ENCODE peak calls at places on chromosomes 6 and 20, in five cellular contexts. R is A549, M is stomach, K is right lobe of liver, V is ovary. I is an unnamed sample.

GRCh38 chr20:25196701-25197120 is 1.2 kb downstream of the ENTPD6 start:
- DNase-seq in K (no peak), V (no peak), M (no peak), R (no peak), I (peak; percentile 55)

GRCh38 chr20:47054945-47055344 is 160.3 kb downstream of the EYA2 start:
- DNase-seq in R (no peak), V (no peak), K (no peak), M (no peak), I (no peak)

GRCh38 chr20:43650997-43651525 is 15.9 kb upstream of the MYBL2 start:
- DNase-seq in R (no peak), V (no peak), K (no peak), M (no peak), I (no peak)

GRCh38 chr20:3059489-3059888 is 11.9 kb upstream of the OXT start:
- DNase-seq in V (no peak), K (no peak), M (no peak), R (no peak), I (no peak)

GRCh38 chr20:56636701-56637100 is 7.6 kb downstream of the TFAP2C start:
- DNase-seq in M (no peak), V (no peak), K (no peak), R (no peak), I (no peak)

GRCh38 chr20:44973053-44973452 is 6.7 kb downstream of the STK4 start:
- DNase-seq in M (no peak), V (no peak), R (no peak), K (no peak), I (no peak)

GRCh38 chr6:90793771-90794170 is 206.9 kb upstream of the MAP3K7 start:
- DNase-seq in M (no peak), K (no peak), R (no peak), V (no peak), I (no peak)

GRCh38 chr20:25310268-25310920 is 62.5 kb downstream of the PYGB start:
- DNase-seq in M (peak; percentile 58), R (peak; percentile 95), K (peak; percentile 65), V (peak; percentile 46), I (peak; percentile 49)

GRCh38 chr20:967796-968742 is 34.0 kb downstream of the RSPO4 start:
- DNase-seq in V (no peak), M (no peak), K (no peak), R (peak; percentile 76), I (peak; percentile 39)

GRCh38 chr6:133567656-133568055 is 321.3 kb upstream of the TCF21 start:
- DNase-seq in K (no peak), M (no peak), V (no peak), R (no peak), I (no peak)

GRCh38 chr6:168301648-168302398 is 17.8 kb downstream of the DACT2 start:
- DNase-seq in K (peak; percentile 74), R (peak; percentile 8), V (no peak), M (no peak), I (no peak)

GRCh38 chr6:5989141-5989723 is 17.5 kb downstream of the NRN1 start:
- DNase-seq in V (no peak), M (no peak), R (no peak), K (no peak), I (no peak)

GRCh38 chr6:111739257-111739696 is 133.6 kb upstream of the TRAF3IP2 start:
- DNase-seq in M (no peak), V (no peak), K (no peak), R (no peak), I (no peak)

GRCh38 chr6:40251609-40252008 is 317.3 kb upstream of the MOCS1 start:
- DNase-seq in K (no peak), V (no peak), M (no peak), R (no peak), I (no peak)

DNA sequence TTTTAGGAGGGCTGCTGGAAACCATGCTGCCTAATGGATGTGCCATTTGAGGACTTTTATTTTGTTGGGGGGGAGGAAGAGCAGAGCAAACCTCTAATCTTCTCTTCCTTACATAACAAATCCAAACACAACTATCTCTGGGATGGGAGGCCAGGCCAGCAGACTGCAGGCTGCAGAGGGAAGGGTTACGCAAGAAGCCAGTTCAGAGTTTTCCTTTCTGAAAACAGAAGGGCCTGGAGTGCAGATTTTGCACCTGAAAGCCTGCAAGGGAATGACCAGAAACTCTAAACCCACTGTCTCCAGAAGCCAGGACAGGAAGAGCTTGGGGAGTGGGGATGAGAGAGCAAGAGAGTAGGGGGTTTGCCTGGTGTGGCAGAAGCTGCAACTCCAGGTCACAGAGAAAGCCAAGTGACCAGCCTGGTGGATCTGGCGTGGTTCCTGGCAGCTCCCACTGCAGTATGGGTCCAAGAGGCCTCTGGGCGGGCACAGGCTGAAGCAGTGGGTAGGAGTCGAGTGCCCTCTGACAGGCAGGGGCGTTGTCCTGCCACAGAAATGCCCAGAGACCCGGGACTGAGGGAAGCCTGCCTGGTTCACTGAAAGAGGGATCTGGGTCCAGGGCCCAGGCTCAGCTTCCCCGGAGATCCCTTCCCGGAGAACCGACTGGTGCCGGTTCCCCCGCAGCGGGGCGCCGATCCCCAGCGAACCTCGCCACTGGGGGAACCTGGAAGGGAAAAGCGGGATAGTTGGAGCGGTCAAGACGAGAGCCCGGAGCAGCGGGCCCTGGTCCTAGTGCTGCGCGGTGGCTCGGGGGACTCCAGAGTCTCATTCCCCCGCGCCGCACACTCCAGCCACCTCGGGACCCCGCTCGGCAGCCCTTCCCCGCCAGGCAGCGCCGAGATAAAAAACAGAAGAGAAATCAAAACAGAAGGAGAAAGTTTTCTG is 6.7 kb downstream of the MAFB start:
- DNase-seq in M (no peak), V (peak; percentile 45), K (peak; percentile 92), R (no peak), I (no peak)
- H3K27ac ChIP-seq in M (peak overlapping the region; percentile 67), V (no peak overlapping the region), K (peak overlapping the region; percentile 90), R (no peak overlapping the region), I (no peak overlapping the region)

GRCh38 chr6:148509152-148509571 is 166.5 kb downstream of the SASH1 start:
- DNase-seq in R (no peak), M (no peak), K (no peak), V (no peak), I (no peak)

GRCh38 chr6:148507774-148508173 is 165.1 kb downstream of the SASH1 start:
- DNase-seq in K (no peak), M (no peak), V (no peak), R (no peak), I (no peak)

GRCh38 chr6:148509789-148510581 is 167.3 kb downstream of the SASH1 start:
- DNase-seq in M (no peak), K (no peak), R (peak; percentile 5), V (no peak), I (no peak)

GRCh38 chr6:148513145-148514071 is 170.8 kb downstream of the SASH1 start:
- DNase-seq in M (no peak), V (no peak), K (no peak), R (no peak), I (no peak)

DNA sequence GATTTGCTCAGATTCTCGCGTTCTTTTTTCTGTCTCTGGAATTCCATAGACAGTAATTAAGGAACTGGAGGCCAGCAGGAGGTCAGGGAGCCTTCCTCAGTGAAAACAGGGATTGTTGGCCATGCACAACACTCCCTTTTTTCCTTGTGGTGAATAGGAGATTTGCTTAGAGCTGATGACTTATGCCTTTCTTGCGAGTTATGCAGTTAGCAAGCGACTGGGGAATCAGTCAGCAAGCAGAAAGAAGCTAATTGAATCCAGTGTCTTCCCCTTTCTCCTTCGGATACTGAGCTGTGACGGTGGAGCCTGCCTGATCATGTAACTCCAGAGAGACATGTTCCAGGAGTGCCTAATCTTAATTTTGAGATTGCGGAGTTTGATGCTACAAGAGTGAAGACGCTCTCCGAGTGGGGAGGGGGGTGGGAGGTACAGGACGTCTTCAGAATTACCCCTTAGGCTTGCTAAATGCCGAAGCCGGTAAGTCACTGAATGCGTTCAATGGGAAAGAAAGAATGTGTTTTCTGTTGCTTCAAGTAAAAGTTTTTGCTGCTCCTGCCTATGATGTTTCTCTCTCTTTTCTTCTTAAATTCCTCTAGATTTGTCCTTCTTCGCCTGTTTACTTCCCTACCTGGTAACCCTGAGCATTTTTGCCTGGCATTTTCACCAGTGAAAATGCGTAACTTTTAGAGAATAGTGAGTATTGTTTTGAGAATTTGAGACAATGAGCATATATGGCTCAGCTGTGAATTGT is 165.9 kb downstream of the SASH1 start:
- DNase-seq in R (no peak), K (no peak), V (no peak), M (no peak), I (no peak)
- H3K4me3 ChIP-seq in R (no peak overlapping the region), K (no peak overlapping the region), V (peak overlapping the region; percentile 41), M (peak overlapping the region; percentile 36), I (no peak overlapping the region)

GRCh38 chr6:109182590-109182989 is 87.3 kb downstream of the CEP57L1 start:
- DNase-seq in V (no peak), R (no peak), K (no peak), M (no peak), I (no peak)
- H3K27ac ChIP-seq in V (no peak overlapping the region), R (no peak overlapping the region), K (no peak overlapping the region), M (no peak overlapping the region), I (no peak overlapping the region)

GRCh38 chr6:104887350-104887749 is 27.6 kb upstream of the HACE1 start:
- DNase-seq in V (no peak), M (no peak), R (peak; percentile 7), K (no peak), I (no peak)

GRCh38 chr6:104885518-104886043 is 25.9 kb upstream of the HACE1 start:
- DNase-seq in V (no peak), M (no peak), R (no peak), K (no peak), I (no peak)

GRCh38 chr6:104881964-104882668 is 22.4 kb upstream of the HACE1 start:
- DNase-seq in K (no peak), V (no peak), R (no peak), M (no peak), I (no peak)

GRCh38 chr6:104888066-104888465 is 28.3 kb upstream of the HACE1 start:
- DNase-seq in M (no peak), K (no peak), V (no peak), R (no peak), I (no peak)

GRCh38 chr6:104884867-104885517 is 25.3 kb upstream of the HACE1 start:
- DNase-seq in M (no peak), K (no peak), R (no peak), V (no peak), I (no peak)
- H3K4me3 ChIP-seq in M (no peak overlapping the region), K (no peak overlapping the region), R (no peak overlapping the region), V (no peak overlapping the region), I (no peak overlapping the region)

GRCh38 chr20:5688431-5688972 is 61.7 kb upstream of the SHLD1 start:
- DNase-seq in K (no peak), V (no peak), R (no peak), M (no peak), I (peak; percentile 11)
- H3K27ac ChIP-seq in K (no peak overlapping the region), V (no peak overlapping the region), R (peak overlapping the region; percentile 34), M (peak overlapping the region; percentile 5), I (no peak overlapping the region)

GRCh38 chr6:166639921-166640320 is 12.9 kb upstream of the RPS6KA2 start:
- DNase-seq in M (no peak), R (no peak), V (no peak), K (no peak), I (no peak)
- H3K4me3 ChIP-seq in M (no peak overlapping the region), R (no peak overlapping the region), V (no peak overlapping the region), K (no peak overlapping the region), I (no peak overlapping the region)

GRCh38 chr6:27129917-27130316 is 117.6 kb upstream of the PRSS16 start:
- DNase-seq in M (no peak), V (no peak), R (no peak), K (no peak), I (no peak)
- H3K27ac ChIP-seq in M (no peak overlapping the region), V (no peak overlapping the region), R (peak overlapping the region; percentile 82), K (no peak overlapping the region), I (no peak overlapping the region)